ENCODE peak calls at places on chromosomes 7 and 10, in nine cellular contexts. I is WTC11; T is midbrain; J is stimulated activated CD4-positive, alpha-beta T cell treated with anti-CD3 and anti-CD28 coated beads, Interleukin-1b, Interleukin-23, amount 100 ng/mL, for 24 hours; S is activated naive CD4-positive, alpha-beta T cell treated with Interleukin-2 at 50 U/mL for 16 hours; L is T-helper 22 cell; D is activated effector memory CD4-positive, alpha-beta T cell treated with anti-CD3 and anti-CD28 coated beads, Interleukin-2, amount 50 U/mL, for 16 hours; U is NCI-H1105; R is CD8-positive, alpha-beta T cell. M is an unnamed sample.

GRCh38 chr10:69630651-69631400 is 779 bp downstream of the FAM241B start:
- DNase-seq in U (no peak), J (no peak), L (no peak), T (no peak), S (no peak), R (no peak), I (no peak), D (no peak), M (no peak)

GRCh38 chr10:79246606-79247275 is 100.5 kb upstream of the PPIF start:
- DNase-seq in U (no peak), J (no peak), S (no peak), R (no peak), T (peak; percentile 77), D (no peak), L (no peak), I (no peak), M (no peak)

GRCh38 chr10:8600192-8600591 is 545.7 kb downstream of the GATA3 start:
- DNase-seq in T (no peak), J (no peak), L (no peak), I (no peak), U (no peak), S (no peak), R (no peak), D (no peak), M (no peak)

GRCh38 chr10:13462551-13462950 is 66.3 kb downstream of the BEND7 start:
- DNase-seq in L (no peak), S (no peak), R (no peak), J (no peak), U (no peak), D (no peak), T (no peak), I (no peak), M (no peak)

GRCh38 chr7:155694846-155695245 is 50.4 kb downstream of the RBM33 start:
- DNase-seq in U (no peak), T (no peak), S (no peak), D (no peak), L (no peak), J (no peak), I (no peak), R (no peak), M (no peak)

GRCh38 chr10:105855791-105856190 is 1214.7 kb downstream of the SORCS3 start:
- DNase-seq in S (no peak), J (no peak), L (no peak), U (no peak), T (no peak), R (no peak), D (no peak), I (no peak), M (no peak)

GRCh38 chr10:11454160-11454559 is 157.3 kb downstream of the USP6NL start:
- DNase-seq in U (no peak), T (no peak), D (no peak), J (no peak), R (no peak), S (no peak), I (no peak), L (no peak), M (no peak)

GRCh38 chr7:137753067-137753466 is 93.7 kb downstream of the DGKI start:
- DNase-seq in L (no peak), T (no peak), R (no peak), S (no peak), U (no peak), I (no peak), D (no peak), J (no peak), M (no peak)

GRCh38 chr10:103479135-103479534 is at the start of gene CALHM3:
- DNase-seq in J (no peak), T (no peak), D (no peak), I (no peak), S (no peak), R (no peak), U (no peak), L (no peak), M (no peak)

GRCh38 chr10:112361951-112362770 is 11.8 kb upstream of the ACSL5 start:
- DNase-seq in T (peak; percentile 23), S (no peak), I (no peak), U (no peak), J (no peak), L (no peak), D (no peak), R (no peak), M (no peak)

GRCh38 chr7:155807013-155807804 is 5.1 kb downstream of the SHH start:
- DNase-seq in I (no peak), L (no peak), U (no peak), R (no peak), D (no peak), T (no peak), S (no peak), J (no peak), M (no peak)

GRCh38 chr10:96512524-96512991 is 1.2 kb downstream of the TLL2 start:
- DNase-seq in D (no peak), L (no peak), U (no peak), I (peak; percentile 63), T (no peak), J (no peak), R (no peak), S (peak; percentile 10), M (no peak)

GRCh38 chr7:45649560-45650346 is 75.6 kb downstream of the ADCY1 start:
- DNase-seq in T (no peak), R (no peak), I (no peak), L (no peak), U (no peak), J (no peak), S (no peak), D (no peak), M (no peak)

GRCh38 chr7:150973571-150974451 is 4.3 kb downstream of the KCNH2 start:
- DNase-seq in R (peak; percentile 56), D (peak; percentile 71), T (no peak), U (peak; percentile 71), I (peak; percentile 54), L (peak; percentile 10), S (no peak), J (no peak), M (peak; percentile 89)

GRCh38 chr10:33302188-33302829 is 32.2 kb downstream of the NRP1 start:
- DNase-seq in L (no peak), R (no peak), J (no peak), T (no peak), S (no peak), D (no peak), I (no peak), U (no peak), M (no peak)

GRCh38 chr7:24821045-24821853 is 64.0 kb upstream of the GSDME start:
- DNase-seq in S (peak; percentile 84), L (peak; percentile 78), U (no peak), J (peak; percentile 64), R (peak; percentile 90), D (peak; percentile 92), I (no peak), T (no peak), M (no peak)

GRCh38 chr7:78499283-78499682 is 700.7 kb downstream of the PHTF2 start:
- DNase-seq in T (no peak), S (no peak), D (no peak), L (no peak), R (no peak), I (no peak), U (no peak), J (no peak), M (no peak)

GRCh38 chr10:95835911-95836310 is 71.9 kb upstream of the CC2D2B start:
- DNase-seq in I (no peak), J (no peak), S (no peak), T (no peak), D (no peak), R (no peak), L (no peak), U (no peak), M (no peak)

GRCh38 chr7:84548366-84549085 is 353.9 kb upstream of the SEMA3A start:
- DNase-seq in T (no peak), L (no peak), I (no peak), S (no peak), R (no peak), U (no peak), D (no peak), J (no peak), M (no peak)

GRCh38 chr7:96657347-96658010 is 52.2 kb downstream of the SEM1 start:
- DNase-seq in J (no peak), D (no peak), L (no peak), T (no peak), U (no peak), I (peak; percentile 36), S (no peak), R (no peak), M (peak; percentile 48)

GRCh38 chr7:111059826-111060225 is 31.1 kb upstream of the LRRN3 start:
- DNase-seq in I (no peak), S (no peak), T (peak; percentile 47), R (no peak), D (no peak), J (no peak), U (no peak), L (no peak), M (no peak)

GRCh38 chr10:73494213-73494612 is 1.6 kb downstream of the PPP3CB start:
- DNase-seq in D (no peak), L (no peak), R (no peak), I (no peak), J (no peak), U (no peak), S (no peak), T (no peak), M (no peak)

GRCh38 chr7:102169651-102170416 is 116.8 kb upstream of the SH2B2 start:
- DNase-seq in U (no peak), J (no peak), R (no peak), I (no peak), S (no peak), T (no peak), L (no peak), D (no peak), M (no peak)

GRCh38 chr7:82443044-82443800 is at the start of gene CACNA2D1:
- DNase-seq in S (no peak), D (no peak), T (peak; percentile 58), J (no peak), L (no peak), U (no peak), I (peak; percentile 63), R (no peak), M (peak; percentile 78)

GRCh38 chr7:95205821-95206220 is 118.5 kb downstream of the PON1 start:
- DNase-seq in I (no peak), R (no peak), T (no peak), J (no peak), L (no peak), U (no peak), S (no peak), D (no peak), M (no peak)

GRCh38 chr7:101923276-101923985 is 106.0 kb downstream of the CUX1 start:
- DNase-seq in D (no peak), J (no peak), R (no peak), U (no peak), T (no peak), L (no peak), S (no peak), I (no peak), M (no peak)

GRCh38 chr7:151056286-151057037 is 1.2 kb downstream of the CDK5 start:
- DNase-seq in S (no peak), I (peak; percentile 69), U (no peak), R (no peak), J (no peak), L (no peak), D (no peak), T (no peak), M (no peak)

GRCh38 chr7:115558186-115558585 is 472.4 kb downstream of the TFEC start:
- DNase-seq in I (no peak), L (no peak), R (no peak), S (no peak), J (no peak), T (no peak), U (no peak), D (no peak), M (no peak)

GRCh38 chr7:88217675-88218427 is 2.0 kb downstream of the SRI start:
- DNase-seq in R (no peak), D (no peak), T (no peak), L (no peak), I (no peak), U (no peak), J (no peak), S (no peak), M (no peak)

M was measured in NCI-H774.